ENCODE peak calls at places on chromosomes 4 and X, in six cellular contexts. X is HCT116, B is H1, S is HepG2, V is GM12878, R is SK-N-SH. D is an unnamed sample.
A peak's percentile ranks its signal among the peaks of the same experiment; 100 is the strongest.

GRCh38 chrX:108186811-108187210 is 95.2 kb downstream of the ATG4A start:
- DNase-seq in B (no peak), R (no peak), X (peak; percentile 46), S (peak; percentile 36), V (no peak), D (no peak)

GRCh38 chrX:46597774-46598173 is 24.2 kb downstream of the CHST7 start:
- DNase-seq in V (no peak), R (no peak), X (no peak), B (no peak), S (no peak), D (no peak)

GRCh38 chrX:107738272-107738671 is 37.3 kb downstream of the TSC22D3 start:
- DNase-seq in S (no peak), V (no peak), X (no peak), R (no peak), B (no peak), D (no peak)

GRCh38 chrX:3550160-3550765 is 163.2 kb downstream of the PRKX start:
- DNase-seq in B (peak; percentile 46), R (no peak), S (no peak), V (no peak), X (no peak), D (peak; percentile 64)

GRCh38 chr4:112526061-112526460 is 10.1 kb upstream of the NEUROG2 start:
- DNase-seq in V (no peak), R (no peak), B (no peak), X (no peak), S (no peak), D (no peak)

GRCh38 chr4:158578476-158578875 is 56.8 kb downstream of the RXFP1 start:
- DNase-seq in X (peak; percentile 8), R (peak; percentile 25), S (peak; percentile 5), V (no peak), B (no peak), D (peak; percentile 55)

GRCh38 chr4:109005523-109005922 is 242.7 kb upstream of the ETNPPL start:
- DNase-seq in S (no peak), X (no peak), B (no peak), R (no peak), V (no peak), D (no peak)

GRCh38 chr4:165207016-165207430 is 338 bp upstream of the KLHL2 start:
- DNase-seq in R (no peak), X (no peak), V (no peak), S (no peak), B (no peak), D (peak; percentile 25)

GRCh38 chr4:25092139-25092538 is 61.4 kb upstream of the LGI2 start:
- DNase-seq in V (no peak), S (no peak), R (no peak), X (no peak), B (no peak), D (no peak)

GRCh38 chrX:45715787-45716186 is 515.1 kb upstream of the DIPK2B start:
- DNase-seq in B (no peak), S (no peak), R (no peak), V (no peak), X (no peak), D (no peak)

GRCh38 chr4:98577956-98578355 is 80.5 kb downstream of the TSPAN5 start:
- DNase-seq in V (no peak), B (no peak), R (no peak), X (no peak), S (no peak), D (no peak)

GRCh38 chr4:1305781-1306455 is 16.2 kb downstream of the MAEA start:
- DNase-seq in V (no peak), B (no peak), S (no peak), R (no peak), X (peak; percentile 33), D (no peak)

GRCh38 chr4:81460115-81460836 is 11.4 kb downstream of the RASGEF1B start:
- DNase-seq in B (no peak), S (no peak), R (no peak), V (no peak), X (no peak), D (no peak)

GRCh38 chrX:20265726-20266681 is 705 bp downstream of the RPS6KA3 start:
- DNase-seq in B (peak; percentile 45), R (peak; percentile 56), V (no peak), S (no peak), X (no peak), D (no peak)

GRCh38 chrX:39525758-39526157 is 572.0 kb downstream of the BCOR start:
- DNase-seq in B (no peak), R (no peak), X (no peak), V (no peak), S (no peak), D (no peak)

GRCh38 chrX:40095588-40096394 is 2.0 kb downstream of the BCOR start:
- DNase-seq in R (peak; percentile 44), V (no peak), X (no peak), S (no peak), B (no peak), D (peak; percentile 35)

GRCh38 chr4:54945838-54946237 is 179.6 kb downstream of the KDR start:
- DNase-seq in R (no peak), X (no peak), V (no peak), S (no peak), B (no peak), D (peak; percentile 39)

GRCh38 chr4:174365018-174365587 is 81.4 kb downstream of the CEP44 start:
- DNase-seq in V (no peak), S (peak; percentile 30), X (peak; percentile 26), R (peak; percentile 23), B (no peak), D (no peak)

GRCh38 chr4:152278505-152279301 is 257.2 kb downstream of the FBXW7 start:
- DNase-seq in S (no peak), R (no peak), V (peak; percentile 71), B (no peak), X (no peak), D (peak; percentile 60)

GRCh38 chr4:156503119-156503518 is 468.5 kb downstream of the PDGFC start:
- DNase-seq in R (no peak), B (no peak), X (no peak), S (no peak), V (no peak), D (no peak)

DNA sequence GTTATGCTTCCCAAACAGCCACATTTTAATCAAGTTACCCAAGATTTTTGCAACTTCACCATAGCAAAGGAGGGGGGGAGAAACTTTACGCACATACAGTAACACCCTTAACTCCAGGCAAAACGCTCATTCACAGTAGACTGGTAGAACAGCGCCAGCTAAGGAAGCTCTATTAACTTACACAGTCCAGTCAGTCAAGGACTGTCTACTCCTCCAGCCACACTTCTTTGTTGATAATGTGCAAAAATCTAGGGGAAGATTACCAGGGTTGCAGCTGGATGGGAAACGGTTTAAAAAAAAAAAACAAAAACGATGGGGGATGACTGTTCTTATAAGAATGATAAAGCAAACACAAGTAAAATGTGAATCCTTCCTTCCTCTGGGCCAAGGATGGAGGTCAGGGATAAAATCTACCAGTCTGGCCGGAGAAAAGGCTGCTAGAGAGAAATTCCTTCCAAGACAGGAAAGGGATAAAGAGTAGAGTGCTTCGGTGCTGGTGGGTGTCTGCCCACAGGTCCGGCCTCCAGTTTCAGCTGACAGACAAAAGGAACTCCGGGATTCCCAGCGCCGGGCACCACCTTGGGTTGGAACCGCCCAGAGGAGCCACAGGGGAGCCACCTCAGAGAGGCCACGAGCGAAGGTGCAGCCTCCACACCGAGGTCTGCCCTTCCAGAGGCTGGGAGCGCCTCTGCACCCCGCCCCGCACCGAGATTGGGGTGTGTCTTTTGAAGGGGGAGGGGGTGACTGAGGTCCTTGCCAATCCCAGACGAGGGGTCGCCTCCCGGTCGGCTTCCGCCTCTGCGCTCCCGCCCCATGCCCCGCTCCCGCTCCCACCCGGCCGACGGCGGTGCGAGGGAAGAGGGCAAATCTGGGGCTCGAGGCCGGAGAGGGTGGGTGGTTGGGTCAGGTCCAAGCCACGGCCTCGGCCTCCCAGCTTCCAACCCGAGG is 789 bp downstream of the ANKRD50 start:
- DNase-seq in X (peak; percentile 41), S (peak; percentile 41), V (no peak), R (peak; percentile 88), B (peak; percentile 80), D (peak; percentile 29)
- TF ChIP-seq JUND in X (no peak), S (no peak), V (no peak), R (no peak), B (no peak), D (no peak)

GRCh38 chrX:118974908-118975671 is 672 bp downstream of the LONRF3 start:
- DNase-seq in S (peak; percentile 27), X (no peak), V (no peak), R (peak; percentile 40), B (no peak), D (no peak)

GRCh38 chrX:118976599-118977340 is 2.4 kb downstream of the LONRF3 start:
- DNase-seq in V (no peak), X (no peak), R (peak; percentile 61), B (no peak), S (no peak), D (no peak)

GRCh38 chrX:118974088-118974907 is at the start of gene LONRF3:
- DNase-seq in S (peak; percentile 58), B (no peak), X (no peak), R (peak; percentile 39), V (no peak), D (no peak)

GRCh38 chrX:118977424-118977823 is 3.0 kb downstream of the LONRF3 start:
- DNase-seq in R (no peak), S (no peak), B (no peak), V (no peak), X (no peak), D (no peak)

GRCh38 chrX:118975831-118976598 is 1.6 kb downstream of the LONRF3 start:
- DNase-seq in X (no peak), R (peak; percentile 52), V (no peak), S (peak; percentile 69), B (no peak), D (peak; percentile 21)
- TF ChIP-seq JUND in X (no peak), R (no peak), V (no peak), S (no peak), B (no peak), D (no peak)

DNA sequence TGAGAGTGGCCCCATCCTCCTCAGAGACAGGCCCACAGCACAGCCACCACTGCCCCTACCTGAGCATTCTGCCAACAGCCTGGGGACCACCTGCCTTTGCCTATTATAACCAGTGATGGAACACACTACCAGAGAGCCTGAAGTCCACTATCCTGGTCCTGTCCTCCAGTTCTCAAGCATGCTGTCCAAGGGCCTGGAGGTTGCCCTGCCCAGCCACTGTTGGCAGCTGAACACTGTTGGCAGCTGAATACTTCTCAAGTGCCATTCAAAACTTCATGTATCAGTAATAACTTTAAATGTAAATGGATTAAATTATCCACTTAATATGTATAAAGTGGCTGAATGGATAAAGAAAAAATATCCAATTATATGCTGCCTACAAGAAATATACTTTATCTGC is 194.3 kb upstream of the JADE1 start:
- DNase-seq in R (no peak), V (no peak), B (peak; percentile 36), X (no peak), S (no peak), D (no peak)
- TF ChIP-seq JUND in R (no peak), V (no peak), B (no peak), X (no peak), S (no peak), D (no peak)

GRCh38 chrX:139889760-139890159 is 43.1 kb downstream of the ATP11C start:
- DNase-seq in S (no peak), X (no peak), B (no peak), V (no peak), R (no peak), D (no peak)
- TF ChIP-seq JUND in S (no peak), X (no peak), B (no peak), V (no peak), R (peak; percentile 46), D (no peak)

DNA sequence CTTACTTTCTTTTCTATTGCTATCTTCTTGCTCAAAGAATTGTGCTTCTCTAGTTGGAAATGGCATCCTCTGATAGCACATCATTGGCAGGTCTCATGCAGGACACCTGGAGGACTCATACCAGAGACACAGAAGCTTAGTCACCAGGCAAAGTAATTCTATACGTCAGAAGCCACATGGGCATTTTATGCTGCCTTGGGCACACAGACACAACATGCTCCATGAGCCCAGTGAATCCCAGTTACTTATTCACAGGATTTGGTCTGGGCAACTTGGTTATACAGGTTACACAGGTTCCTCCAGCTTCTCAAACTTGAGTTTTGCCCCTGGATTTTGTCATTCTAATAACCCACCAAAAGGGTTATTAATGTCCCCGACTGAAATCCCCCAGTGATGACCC is 7.1 kb downstream of the RASSF6 start:
- DNase-seq in S (no peak), R (no peak), X (no peak), V (no peak), B (no peak), D (no peak)
- TF ChIP-seq JUND in S (no peak), R (no peak), X (no peak), V (no peak), B (no peak), D (no peak)

D was measured in T47D.